ENCODE peak calls at places on chromosomes 6 and 20, in eight cellular contexts. V is spleen, G is sigmoid colon, E is endothelial cell of umbilical vein, R is heart left ventricle, J is testis, A is stomach, M is IMR-90. B is an unnamed sample.

GRCh38 chr6:15299430-15300131 is 53.7 kb downstream of the JARID2 start:
- DNase-seq in J (no peak), G (peak; percentile 70), E (no peak), R (peak; percentile 53), M (peak; percentile 46), A (peak; percentile 31), V (peak; percentile 91), B (peak; percentile 63)

GRCh38 chr6:50989123-50989522 is 170.5 kb downstream of the TFAP2B start:
- DNase-seq in J (no peak), E (no peak), V (no peak), R (no peak), A (no peak), M (no peak), G (no peak), B (no peak)

GRCh38 chr20:38187512-38187911 is 22.4 kb upstream of the TGM2 start:
- DNase-seq in M (peak; percentile 43), J (no peak), A (no peak), R (no peak), E (no peak), V (no peak), G (peak; percentile 29), B (no peak)

GRCh38 chr6:143842468-143842901 is 653 bp upstream of the LTV1 start:
- DNase-seq in V (no peak), M (peak; percentile 59), J (peak; percentile 28), E (no peak), G (no peak), A (no peak), R (no peak), B (peak; percentile 15)

GRCh38 chr20:30611239-30611984 is 646.1 kb upstream of the DEFB115 start:
- DNase-seq in M (no peak), A (no peak), R (no peak), J (peak; percentile 70), E (no peak), G (no peak), V (no peak), B (no peak)

GRCh38 chr6:133610271-133610840 is 278.6 kb upstream of the TCF21 start:
- DNase-seq in G (no peak), J (no peak), M (peak; percentile 75), E (no peak), A (no peak), V (no peak), R (no peak), B (no peak)

GRCh38 chr6:37218061-37218460 is 39.5 kb upstream of the TBC1D22B start:
- DNase-seq in J (no peak), R (no peak), V (no peak), E (no peak), A (no peak), G (no peak), M (no peak), B (no peak)

GRCh38 chr6:134182528-134182927 is 130.1 kb upstream of the SLC2A12 start:
- DNase-seq in V (no peak), R (no peak), G (no peak), M (no peak), A (no peak), J (no peak), E (no peak), B (no peak)

GRCh38 chr6:143018955-143019354 is 41.7 kb upstream of the AIG1 start:
- DNase-seq in R (no peak), J (no peak), M (peak; percentile 20), G (no peak), V (no peak), A (no peak), E (no peak), B (no peak)

GRCh38 chr20:56195946-56196345 is 52.6 kb upstream of the MC3R start:
- DNase-seq in A (no peak), G (no peak), E (no peak), R (no peak), V (no peak), M (no peak), J (no peak), B (no peak)

GRCh38 chr6:143742955-143743255 is 65.1 kb downstream of the PHACTR2 start:
- DNase-seq in V (no peak), M (no peak), E (no peak), R (no peak), G (no peak), J (no peak), A (no peak), B (no peak)

GRCh38 chr20:43465625-43465943 is 7.9 kb downstream of the SRSF6 start:
- DNase-seq in M (no peak), V (no peak), A (no peak), J (no peak), E (no peak), G (no peak), R (no peak), B (no peak)

GRCh38 chr6:5398530-5398929 is 137.2 kb downstream of the FARS2 start:
- DNase-seq in G (no peak), E (peak; percentile 62), R (no peak), J (no peak), A (no peak), M (peak; percentile 61), V (no peak), B (no peak)

GRCh38 chr6:98469146-98469545 is 365.2 kb upstream of the POU3F2 start:
- DNase-seq in J (no peak), V (no peak), E (no peak), R (no peak), G (no peak), A (no peak), M (no peak), B (no peak)

GRCh38 chr6:105213272-105213671 is 33.5 kb upstream of the POPDC3 start:
- DNase-seq in V (no peak), E (no peak), A (no peak), G (no peak), J (no peak), M (no peak), R (no peak), B (no peak)

GRCh38 chr20:45367126-45367525 is 4.2 kb downstream of the SYS1 start:
- DNase-seq in G (no peak), J (no peak), E (no peak), V (no peak), M (no peak), R (no peak), A (no peak), B (no peak)

DNA sequence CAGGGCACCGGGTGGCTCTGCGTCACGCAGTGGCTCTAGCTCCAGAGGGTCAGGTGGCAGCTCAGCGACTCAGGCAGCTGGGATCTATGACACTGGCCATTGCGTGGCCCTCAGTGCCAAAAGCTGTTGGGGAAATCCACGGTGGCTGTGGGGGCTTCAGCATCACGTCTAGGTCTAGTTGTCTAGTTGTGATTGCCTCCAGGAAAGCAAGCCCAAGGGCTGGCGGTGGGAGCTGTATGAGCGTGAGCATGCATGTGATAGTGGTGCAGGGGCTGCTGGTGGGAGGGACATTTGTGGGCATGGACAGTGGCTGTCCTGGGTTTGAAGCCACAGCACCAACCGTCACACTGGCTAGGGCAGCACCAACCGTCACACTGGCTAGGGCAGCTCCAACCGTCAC is 191.4 kb downstream of the THBS2 start:
- DNase-seq in J (no peak), R (no peak), M (no peak), V (no peak), G (no peak), E (no peak), A (no peak), B (no peak)
- TF ChIP-seq POLR2A in J (no peak), R (no peak), M (no peak), V (no peak), G (no peak), E (no peak), A (no peak), B (no peak)

DNA sequence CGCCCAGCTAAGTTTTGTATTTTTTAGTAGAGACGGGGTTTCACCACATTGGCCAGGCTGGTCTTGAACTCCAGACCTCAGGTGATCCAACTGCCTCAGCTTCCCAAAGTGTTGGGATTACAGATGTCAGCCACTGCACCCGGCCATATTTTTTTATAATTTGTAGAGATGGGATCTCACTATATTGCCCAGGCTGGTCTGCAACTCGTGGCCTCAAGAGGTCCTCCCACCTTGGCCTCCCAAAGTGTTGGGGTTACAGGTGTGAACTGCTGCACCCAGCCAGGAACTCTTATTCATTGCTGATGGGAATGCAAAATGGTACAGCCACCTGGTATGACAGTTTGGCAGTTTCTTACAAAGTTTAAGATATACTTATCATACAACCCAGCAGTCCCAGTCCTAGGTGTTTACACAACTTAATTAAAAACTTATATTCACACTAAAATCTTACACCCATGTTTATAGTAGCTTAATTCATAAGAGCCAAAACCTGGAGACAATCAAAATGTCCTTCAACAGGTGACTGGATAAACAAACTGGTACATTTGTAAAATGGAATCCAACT is 11.7 kb upstream of the STAU1 start:
- DNase-seq in M (no peak), G (peak; percentile 13), A (no peak), J (no peak), V (no peak), R (no peak), E (no peak), B (peak; percentile 24)
- H3K4me3 ChIP-seq in M (no peak overlapping the region), G (no peak overlapping the region), A (no peak overlapping the region), J (no peak overlapping the region), V (no peak overlapping the region), R (no peak overlapping the region), E (no peak overlapping the region), B (no peak overlapping the region)

DNA sequence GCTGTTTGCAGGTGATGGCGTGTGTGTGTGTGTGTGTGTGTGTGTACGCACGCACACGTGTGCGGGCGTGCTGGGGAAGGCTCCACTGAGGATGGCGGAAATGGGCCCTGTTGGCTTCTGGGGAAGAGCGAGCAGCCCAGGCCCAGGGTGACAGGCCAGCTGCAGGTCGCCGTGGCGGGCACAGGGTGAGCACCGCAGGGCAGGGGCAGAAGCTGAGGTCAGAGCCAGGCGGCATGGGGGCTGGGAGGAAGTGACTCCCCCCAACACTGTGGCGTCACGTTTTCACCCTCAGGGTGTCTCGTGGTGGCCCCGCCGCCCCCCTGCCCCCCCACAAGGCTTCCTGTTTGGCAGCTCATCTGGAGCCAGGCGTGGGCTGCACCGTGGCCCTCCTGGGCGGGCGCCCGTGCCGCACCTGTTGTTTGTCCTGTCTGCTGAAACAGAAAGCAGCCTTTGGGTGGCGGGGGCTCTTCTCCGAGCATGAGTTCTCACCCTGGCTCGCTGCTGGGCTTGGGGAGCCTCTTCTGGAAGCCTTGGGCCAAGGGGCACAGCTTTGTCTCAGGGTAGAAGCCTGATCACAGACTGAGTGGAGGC is 7.1 kb downstream of the RBM38 start:
- DNase-seq in M (no peak), V (peak; percentile 98), R (peak; percentile 57), A (peak; percentile 80), E (no peak), J (peak; percentile 56), G (peak; percentile 89), B (peak; percentile 62)
- TF ChIP-seq POLR2A in M (no peak), V (no peak), R (no peak), A (no peak), E (no peak), J (no peak), G (no peak), B (no peak)

GRCh38 chr20:51622004-51622874 is 79.7 kb upstream of the NFATC2 start:
- DNase-seq in R (no peak), J (no peak), V (no peak), E (no peak), G (no peak), M (no peak), A (no peak), B (no peak)

GRCh38 chr20:51628533-51629398 is 86.2 kb upstream of the NFATC2 start:
- DNase-seq in G (no peak), J (no peak), E (peak; percentile 93), V (no peak), M (peak; percentile 86), R (no peak), A (no peak), B (no peak)

GRCh38 chr20:51624157-51624731 is 81.7 kb upstream of the NFATC2 start:
- DNase-seq in V (peak; percentile 87), J (peak; percentile 61), M (peak; percentile 57), E (peak; percentile 81), A (peak; percentile 60), G (no peak), R (no peak), B (peak; percentile 63)

GRCh38 chr20:51623255-51623654 is 80.7 kb upstream of the NFATC2 start:
- DNase-seq in E (no peak), M (no peak), A (no peak), R (no peak), G (no peak), V (no peak), J (no peak), B (no peak)

GRCh38 chr20:51625105-51625504 is 82.6 kb upstream of the NFATC2 start:
- DNase-seq in G (no peak), J (no peak), A (no peak), R (no peak), M (no peak), V (no peak), E (no peak), B (no peak)
- H3K4me3 ChIP-seq in G (no peak overlapping the region), J (no peak overlapping the region), A (no peak overlapping the region), R (no peak overlapping the region), M (no peak overlapping the region), V (no peak overlapping the region), E (no peak overlapping the region), B (no peak overlapping the region)